ENCODE peak calls at places on chromosome 1, in ten cellular contexts. N is Panc1, S is Peyer's patch, B is cardiac muscle cell, O is fibroblast of lung, K is brain microvascular endothelial cell, X is GM10248, R is tibial artery, J is spleen, C is BE2C. D is an unnamed sample.

GRCh38 chr1:67194209-67194863 is 28.1 kb downstream of the IL23R start:
- DNase-seq in N (no peak), S (no peak), B (no peak), O (no peak), K (no peak), X (peak; percentile 29), R (no peak), J (no peak), C (no peak), D (no peak)

GRCh38 chr1:41498809-41499208 is 14.3 kb upstream of the EDN2 start:
- DNase-seq in N (no peak), S (no peak), B (no peak), O (peak; percentile 77), K (no peak), X (no peak), R (peak; percentile 90), J (no peak), C (no peak), D (no peak)

GRCh38 chr1:173356211-173356762 is 120.8 kb upstream of the PRDX6 start:
- DNase-seq in N (no peak), S (no peak), B (no peak), O (peak; percentile 9), K (no peak), X (no peak), R (no peak), J (no peak), C (no peak), D (no peak)

GRCh38 chr1:162087118-162087517 is 17.6 kb downstream of the NOS1AP start:
- DNase-seq in N (no peak), S (no peak), B (no peak), O (no peak), K (no peak), X (no peak), R (no peak), J (no peak), C (no peak), D (peak; percentile 22)

GRCh38 chr1:175188936-175189335 is 3.6 kb downstream of the KIAA0040 start:
- DNase-seq in N (no peak), S (peak; percentile 80), B (no peak), O (no peak), K (no peak), X (peak; percentile 68), R (no peak), J (peak; percentile 86), C (no peak), D (no peak)

GRCh38 chr1:16163882-16164820 is 8.3 kb upstream of the EPHA2 start:
- DNase-seq in N (peak; percentile 96), S (no peak), B (no peak), O (peak; percentile 98), K (peak; percentile 98), X (no peak), R (no peak), J (no peak), C (peak; percentile 42), D (peak; percentile 88)

GRCh38 chr1:94299627-94300552 is 62.5 kb upstream of the ARHGAP29 start:
- DNase-seq in N (no peak), S (no peak), B (no peak), O (peak; percentile 60), K (peak; percentile 63), X (no peak), R (no peak), J (no peak), C (no peak), D (peak; percentile 88)

GRCh38 chr1:35426097-35426586 is 131.1 kb downstream of the KIAA0319L start:
- DNase-seq in N (no peak), S (no peak), B (no peak), O (no peak), K (no peak), X (no peak), R (no peak), J (no peak), C (no peak), D (peak; percentile 60)

GRCh38 chr1:159005676-159006075 is 4.0 kb upstream of the IFI16 start:
- DNase-seq in N (no peak), S (peak; percentile 78), B (peak; percentile 2), O (no peak), K (no peak), X (no peak), R (no peak), J (peak; percentile 81), C (peak; percentile 18), D (no peak)

GRCh38 chr1:206856674-206857464 is 8.6 kb upstream of the IL20 start:
- DNase-seq in N (no peak), S (no peak), B (no peak), O (no peak), K (no peak), X (no peak), R (no peak), J (no peak), C (no peak), D (no peak)

GRCh38 chr1:6438047-6438525 is 13.5 kb downstream of the ESPN start:
- DNase-seq in N (no peak), S (peak; percentile 61), B (peak; percentile 80), O (peak; percentile 34), K (no peak), X (peak; percentile 89), R (no peak), J (peak; percentile 85), C (peak; percentile 60), D (peak; percentile 57)

DNA sequence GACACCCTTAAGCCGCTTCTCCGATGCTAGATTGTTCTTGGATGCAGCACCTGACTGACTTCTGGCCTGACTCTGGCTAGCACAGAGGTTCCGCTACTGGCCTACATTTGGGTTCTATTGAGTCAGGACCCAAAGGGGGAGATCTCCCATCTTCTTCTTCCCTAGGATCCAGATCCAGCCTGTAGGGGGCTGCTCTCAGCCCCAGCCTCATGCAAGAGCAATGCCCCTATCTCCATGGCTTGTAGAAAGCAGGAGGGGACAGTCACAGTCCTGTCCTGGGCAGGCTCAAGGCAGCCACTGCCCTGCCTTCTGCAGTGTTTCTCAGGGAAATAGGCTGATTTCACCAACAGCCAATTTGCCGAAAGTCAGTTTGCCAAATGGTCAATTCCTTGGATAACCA is 6.3 kb upstream of the ADAR start:
- DNase-seq in N (no peak), S (no peak), B (no peak), O (no peak), K (no peak), X (no peak), R (no peak), J (no peak), C (no peak), D (no peak)
- TF ChIP-seq CTCF in N (no peak), S (no peak), B (peak; percentile 2), O (no peak), K (peak; percentile 31), X (no peak), R (no peak), J (no peak), C (peak; percentile 39), D (no peak)

GRCh38 chr1:185287451-185287850 is 29.6 kb downstream of the IVNS1ABP start:
- DNase-seq in N (no peak), S (no peak), B (no peak), O (no peak), K (no peak), X (no peak), R (no peak), J (no peak), C (no peak), D (no peak)
- TF ChIP-seq CTCF in N (no peak), S (no peak), B (no peak), O (no peak), K (no peak), X (no peak), R (no peak), J (no peak), C (no peak), D (no peak)

DNA sequence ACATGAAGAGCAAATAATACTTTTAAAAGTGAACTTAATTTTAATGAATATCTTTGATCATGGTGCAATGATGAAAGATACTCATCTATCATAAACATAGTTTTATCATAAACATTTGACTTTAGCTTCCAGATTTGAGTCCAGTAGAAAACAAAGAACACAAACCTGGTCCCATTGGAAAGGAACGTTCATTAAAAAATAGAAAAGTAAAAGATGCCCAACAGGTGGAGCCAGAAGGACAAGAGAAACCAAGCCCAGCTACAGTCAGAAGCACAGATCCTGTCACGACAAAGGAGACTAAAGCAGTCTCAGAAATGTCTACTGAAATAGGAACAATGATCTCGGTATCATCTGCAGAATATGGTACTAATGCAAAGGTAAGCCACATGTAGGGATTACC is 55.6 kb upstream of the MYOCOS start:
- DNase-seq in N (no peak), S (no peak), B (no peak), O (no peak), K (no peak), X (no peak), R (no peak), J (no peak), C (no peak), D (no peak)
- TF ChIP-seq CTCF in N (peak; percentile 39), S (no peak), B (no peak), O (no peak), K (no peak), X (no peak), R (no peak), J (no peak), C (peak; percentile 16), D (peak; percentile 2)

GRCh38 chr1:43285269-43285986 is at the start of gene C1orf210:
- DNase-seq in N (no peak), S (no peak), B (no peak), O (no peak), K (no peak), X (no peak), R (no peak), J (peak; percentile 67), C (no peak), D (no peak)
- TF ChIP-seq CTCF in N (no peak), S (no peak), B (no peak), O (no peak), K (no peak), X (no peak), R (no peak), J (no peak), C (no peak), D (no peak)